ENCODE peak calls at places on chromosomes 4 and X, in eight cellular contexts. Y is fibroblast of pulmonary artery, N is suprapubic skin, W is tibial artery, T is psoas muscle, B is mammary epithelial cell, M is B cell, E is astrocyte of the spinal cord. A is an unnamed sample.

GRCh38 chr4:1334579-1334895 is 12.5 kb upstream of the UVSSA start:
- DNase-seq in Y (no peak), N (no peak), W (no peak), T (no peak), B (no peak), M (no peak), E (no peak), A (no peak)

GRCh38 chr4:39892988-39893692 is 84.6 kb downstream of the PDS5A start:
- DNase-seq in Y (no peak), N (no peak), W (no peak), T (no peak), B (no peak), M (no peak), E (no peak), A (no peak)

GRCh38 chr4:109166126-109166525 is 136.3 kb downstream of the COL25A1 start:
- DNase-seq in Y (no peak), N (no peak), W (no peak), T (no peak), B (no peak), M (no peak), E (no peak), A (no peak)

GRCh38 chr4:114302472-114302871 is 296.1 kb upstream of the UGT8 start:
- DNase-seq in Y (no peak), N (no peak), W (no peak), T (no peak), B (no peak), M (no peak), E (no peak), A (no peak)

GRCh38 chr4:3340703-3341088 is 47.9 kb downstream of the RGS12 start:
- DNase-seq in Y (no peak), N (no peak), W (no peak), T (peak), B (peak), M (no peak), E (no peak), A (no peak)

GRCh38 chr4:94235825-94236224 is 28.2 kb downstream of the SMARCAD1 start:
- DNase-seq in Y (no peak), N (no peak), W (no peak), T (no peak), B (no peak), M (no peak), E (no peak), A (no peak)

GRCh38 chr4:105644270-105644669 is 64.2 kb downstream of the INTS12 start:
- DNase-seq in Y (no peak), N (no peak), W (no peak), T (no peak), B (peak), M (no peak), E (no peak), A (no peak)

GRCh38 chr4:39718366-39719323 is 20.7 kb downstream of the UBE2K start:
- DNase-seq in Y (no peak), N (no peak), W (peak), T (no peak), B (no peak), M (no peak), E (no peak), A (no peak)

GRCh38 chr4:174023641-174024040 is 259.8 kb downstream of the FBXO8 start:
- DNase-seq in Y (peak), N (no peak), W (no peak), T (no peak), B (no peak), M (no peak), E (peak), A (no peak)

GRCh38 chr4:20395160-20395773 is 143.6 kb downstream of the SLIT2 start:
- DNase-seq in Y (peak), N (no peak), W (no peak), T (no peak), B (peak), M (no peak), E (no peak), A (peak)

GRCh38 chrX:107324493-107325310 is 118.3 kb downstream of the DNAAF6 start:
- DNase-seq in Y (peak), N (no peak), W (no peak), T (peak), B (peak), M (no peak), E (peak), A (peak)

GRCh38 chr4:14237911-14238310 is 610.4 kb upstream of the BOD1L1 start:
- DNase-seq in Y (no peak), N (no peak), W (no peak), T (no peak), B (no peak), M (no peak), E (no peak), A (no peak)

GRCh38 chr4:81314196-81314896 is 99.3 kb upstream of the PRKG2 start:
- DNase-seq in Y (peak), N (no peak), W (no peak), T (no peak), B (peak), M (no peak), E (peak), A (no peak)

GRCh38 chrX:12790878-12791252 is 347 bp upstream of the PRPS2 start:
- DNase-seq in Y (no peak), N (no peak), W (no peak), T (no peak), B (no peak), M (no peak), E (no peak), A (no peak)

GRCh38 chrX:151384807-151385206 is 12.2 kb upstream of the VMA21 start:
- DNase-seq in Y (no peak), N (no peak), W (no peak), T (no peak), B (no peak), M (no peak), E (peak), A (no peak)

GRCh38 chr4:84479663-84480062 is 19.4 kb downstream of the NKX6-1 start:
- DNase-seq in Y (no peak), N (no peak), W (no peak), T (no peak), B (no peak), M (no peak), E (no peak), A (no peak)

GRCh38 chrX:15675490-15675921 is 10.9 kb upstream of the CLTRN start:
- DNase-seq in Y (no peak), N (peak), W (peak), T (peak), B (peak), M (peak), E (no peak), A (peak)

GRCh38 chrX:28303486-28303885 is 283.8 kb upstream of the IL1RAPL1 start:
- DNase-seq in Y (no peak), N (no peak), W (no peak), T (no peak), B (no peak), M (no peak), E (no peak), A (no peak)

GRCh38 chr4:108544504-108544903 is 75.9 kb upstream of the RPL34 start:
- DNase-seq in Y (peak), N (no peak), W (no peak), T (no peak), B (peak), M (no peak), E (peak), A (no peak)

GRCh38 chrX:118764122-118764521 is 36.7 kb downstream of the IL13RA1 start:
- DNase-seq in Y (no peak), N (no peak), W (no peak), T (no peak), B (no peak), M (no peak), E (no peak), A (no peak)

GRCh38 chr4:145679991-145680455 is at the start of gene C4orf51:
- DNase-seq in Y (peak), N (no peak), W (no peak), T (no peak), B (peak), M (no peak), E (peak), A (no peak)

DNA sequence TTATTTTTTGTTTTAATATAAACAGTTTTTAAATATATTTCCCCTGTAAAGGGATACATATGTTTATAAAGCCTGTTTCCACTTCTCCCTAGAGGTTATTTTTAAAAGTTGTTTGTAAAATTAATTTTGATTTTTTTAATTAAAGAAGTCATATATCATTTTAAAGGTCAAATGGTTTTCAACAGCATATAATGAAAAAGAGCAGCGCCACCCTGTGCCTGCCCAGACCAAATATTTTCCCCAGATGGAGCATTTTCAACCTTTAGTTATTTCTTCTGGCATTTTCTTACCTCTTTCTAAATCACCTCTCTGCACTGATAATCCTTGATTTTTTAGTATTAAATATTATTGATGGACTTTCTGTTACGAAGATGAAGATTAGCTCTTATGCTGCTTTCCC is 21.0 kb downstream of the MSX1 start:
- DNase-seq in Y (no peak), N (no peak), W (no peak), T (no peak), B (no peak), M (no peak), E (no peak), A (no peak)
- TF ChIP-seq CTCF in Y (peak), N (no peak), W (no peak), T (peak), B (peak), M (no peak), E (peak), A (peak)

DNA sequence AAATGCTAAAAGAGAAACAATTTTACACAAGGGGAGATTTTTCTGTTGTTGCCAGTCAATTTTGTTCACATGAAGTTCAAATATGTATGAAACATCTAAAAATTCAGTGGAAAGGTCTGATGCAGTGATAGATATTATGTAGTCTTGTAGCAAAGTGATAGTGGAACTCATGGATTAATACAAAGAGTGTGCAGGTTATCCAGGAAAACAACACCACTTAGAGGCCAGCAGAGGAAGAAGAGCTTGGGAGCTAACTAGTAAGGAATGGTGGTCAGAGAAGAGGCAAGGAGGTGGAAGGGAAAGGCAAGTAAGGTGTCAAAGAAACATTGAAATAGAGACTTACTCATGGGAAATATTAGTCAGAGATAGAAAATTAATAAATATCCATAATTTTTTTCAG is 395.6 kb downstream of the MAPK10 start:
- DNase-seq in Y (peak), N (no peak), W (no peak), T (no peak), B (peak), M (no peak), E (no peak), A (no peak)
- TF ChIP-seq CTCF in Y (peak), N (no peak), W (no peak), T (no peak), B (peak), M (no peak), E (peak), A (no peak)

GRCh38 chr4:139609647-139610046 is 53.6 kb upstream of the SETD7 start:
- DNase-seq in Y (peak), N (no peak), W (no peak), T (no peak), B (peak), M (no peak), E (peak), A (no peak)
- TF ChIP-seq CTCF in Y (no peak), N (no peak), W (no peak), T (no peak), B (no peak), M (no peak), E (no peak), A (peak)

GRCh38 chr4:175509320-175509719 is 302.7 kb downstream of the GPM6A start:
- DNase-seq in Y (no peak), N (no peak), W (no peak), T (no peak), B (no peak), M (no peak), E (no peak), A (no peak)
- TF ChIP-seq CTCF in Y (peak), N (no peak), W (no peak), T (no peak), B (no peak), M (no peak), E (peak), A (no peak)